ENCODE peak calls at places on chromosome X, in seven cellular contexts. Z is IMR-90, K is lower leg skin, S is breast epithelium, G is H1, M is transverse colon, F is endothelial cell of umbilical vein. X is an unnamed sample.

GRCh38 chrX:129227376-129227775 is 295.9 kb downstream of the SMARCA1 start:
- DNase-seq in Z (no peak), K (no peak), S (no peak), G (no peak), M (no peak), F (no peak), X (no peak)

GRCh38 chrX:142068365-142068764 is 136.7 kb downstream of the MAGEC2 start:
- DNase-seq in Z (no peak), K (no peak), S (no peak), G (no peak), M (no peak), F (no peak), X (no peak)

GRCh38 chrX:136880003-136880451 is 498 bp downstream of the RBMX start:
- DNase-seq in Z (no peak), K (peak; percentile 18), S (no peak), G (peak; percentile 47), M (peak; percentile 19), F (no peak), X (peak; percentile 2)

GRCh38 chrX:87679849-87680248 is 162.2 kb downstream of the KLHL4 start:
- DNase-seq in Z (no peak), K (no peak), S (no peak), G (no peak), M (no peak), F (no peak), X (no peak)

GRCh38 chrX:21946925-21947641 is 6.6 kb downstream of the SMS start:
- DNase-seq in Z (peak; percentile 64), K (no peak), S (no peak), G (no peak), M (no peak), F (peak; percentile 83), X (no peak)

GRCh38 chrX:1535241-1536041 is 1.5 kb downstream of the P2RY8 start:
- DNase-seq in Z (no peak), K (no peak), S (no peak), G (no peak), M (peak; percentile 39), F (no peak), X (no peak)

GRCh38 chrX:72309297-72310071 is 3.8 kb upstream of the CITED1 start:
- DNase-seq in Z (no peak), K (no peak), S (no peak), G (no peak), M (no peak), F (no peak), X (no peak)

GRCh38 chrX:29826651-29827206 is 388.6 kb upstream of the MAGEB2 start:
- DNase-seq in Z (peak; percentile 9), K (no peak), S (no peak), G (no peak), M (no peak), F (no peak), X (no peak)

GRCh38 chrX:56284269-56284668 is 52.1 kb downstream of the KLF8 start:
- DNase-seq in Z (no peak), K (no peak), S (no peak), G (no peak), M (no peak), F (no peak), X (no peak)

GRCh38 chrX:65750674-65751469 is 83.4 kb downstream of the MSN start:
- DNase-seq in Z (no peak), K (no peak), S (no peak), G (no peak), M (peak; percentile 21), F (no peak), X (no peak)

GRCh38 chrX:94058728-94059382 is 384.8 kb downstream of the FAM133A start:
- DNase-seq in Z (no peak), K (no peak), S (no peak), G (no peak), M (no peak), F (no peak), X (no peak)

GRCh38 chrX:9114245-9114644 is 80.3 kb upstream of the FAM9B start:
- DNase-seq in Z (no peak), K (no peak), S (no peak), G (no peak), M (no peak), F (no peak), X (no peak)

GRCh38 chrX:53003111-53003510 is 44.8 kb upstream of the FAM156A start:
- DNase-seq in Z (no peak), K (no peak), S (no peak), G (no peak), M (no peak), F (no peak), X (no peak)

GRCh38 chrX:52216541-52216940 is 31.9 kb downstream of the MAGED4 start:
- DNase-seq in Z (no peak), K (no peak), S (no peak), G (no peak), M (no peak), F (no peak), X (no peak)

GRCh38 chrX:19372170-19373033 is 28.7 kb downstream of the PDHA1 start:
- DNase-seq in Z (peak; percentile 59), K (peak; percentile 24), S (no peak), G (peak; percentile 74), M (peak; percentile 67), F (peak; percentile 75), X (peak; percentile 5)

GRCh38 chrX:9765737-9766098 is at the start of gene GPR143:
- DNase-seq in Z (no peak), K (no peak), S (no peak), G (peak; percentile 53), M (no peak), F (no peak), X (no peak)

GRCh38 chrX:100356497-100356896 is 53.6 kb downstream of the PCDH19 start:
- DNase-seq in Z (no peak), K (no peak), S (no peak), G (no peak), M (no peak), F (no peak), X (no peak)

GRCh38 chrX:24014388-24015018 is 12.5 kb downstream of the KLHL15 start:
- DNase-seq in Z (peak; percentile 9), K (no peak), S (no peak), G (no peak), M (no peak), F (no peak), X (no peak)

GRCh38 chrX:18664947-18665346 is 7.0 kb downstream of the RS1 start:
- DNase-seq in Z (no peak), K (no peak), S (no peak), G (no peak), M (no peak), F (no peak), X (no peak)

GRCh38 chrX:68462653-68463052 is 29.4 kb upstream of the OPHN1 start:
- DNase-seq in Z (peak; percentile 47), K (no peak), S (no peak), G (no peak), M (no peak), F (peak; percentile 64), X (no peak)

GRCh38 chrX:37871626-37872302 is 24.4 kb upstream of the DYNLT3 start:
- DNase-seq in Z (peak; percentile 93), K (peak; percentile 13), S (no peak), G (no peak), M (no peak), F (peak; percentile 46), X (peak; percentile 63)

GRCh38 chrX:10159069-10159468 is 2.3 kb downstream of the CLCN4 start:
- DNase-seq in Z (no peak), K (no peak), S (no peak), G (no peak), M (no peak), F (no peak), X (no peak)

DNA sequence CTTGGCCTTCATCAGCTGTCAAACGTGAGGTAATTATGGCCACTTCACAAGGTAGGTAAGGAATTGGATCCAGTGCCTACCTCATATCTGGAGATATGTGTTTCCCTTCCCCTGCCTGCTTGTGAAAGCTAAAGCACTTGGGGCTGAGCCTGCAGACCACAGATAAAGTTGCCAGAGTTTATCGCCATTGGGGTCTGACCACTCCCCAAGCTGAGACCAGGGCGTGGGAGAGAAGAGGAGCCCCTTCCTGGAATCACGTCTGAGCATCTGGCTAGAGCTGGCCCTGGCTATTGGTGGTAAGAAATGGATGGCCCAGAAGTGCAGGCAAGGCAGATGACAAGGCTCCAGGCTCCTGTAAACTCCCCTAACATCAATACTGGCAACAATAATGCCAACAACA is 2.7 kb downstream of the ALAS2 start:
- DNase-seq in Z (no peak), K (no peak), S (no peak), G (no peak), M (no peak), F (no peak), X (no peak)
- TF ChIP-seq POLR2A in Z (no peak), K (no peak), S (no peak), G (no peak), M (no peak), F (no peak), X (no peak)

GRCh38 chrX:153934473-153935325 is at the start of gene NAA10:
- DNase-seq in Z (peak; percentile 63), K (no peak), S (peak; percentile 55), G (peak; percentile 63), M (peak; percentile 81), F (peak; percentile 62), X (peak; percentile 68)
- TF ChIP-seq POLR2A in Z (peak; percentile 44), K (no peak), S (no peak), G (no peak), M (no peak), F (no peak), X (peak; percentile 76)

GRCh38 chrX:133973704-133974103 is 11.7 kb downstream of the GPC3 start:
- DNase-seq in Z (no peak), K (no peak), S (no peak), G (no peak), M (no peak), F (no peak), X (no peak)

GRCh38 chrX:133970021-133970550 is 15.3 kb downstream of the GPC3 start:
- DNase-seq in Z (no peak), K (no peak), S (no peak), G (no peak), M (no peak), F (no peak), X (no peak)

GRCh38 chrX:133972916-133973315 is 12.5 kb downstream of the GPC3 start:
- DNase-seq in Z (no peak), K (no peak), S (no peak), G (no peak), M (no peak), F (no peak), X (no peak)

GRCh38 chrX:133969191-133969590 is 16.2 kb downstream of the GPC3 start:
- DNase-seq in Z (no peak), K (no peak), S (no peak), G (no peak), M (no peak), F (no peak), X (no peak)

DNA sequence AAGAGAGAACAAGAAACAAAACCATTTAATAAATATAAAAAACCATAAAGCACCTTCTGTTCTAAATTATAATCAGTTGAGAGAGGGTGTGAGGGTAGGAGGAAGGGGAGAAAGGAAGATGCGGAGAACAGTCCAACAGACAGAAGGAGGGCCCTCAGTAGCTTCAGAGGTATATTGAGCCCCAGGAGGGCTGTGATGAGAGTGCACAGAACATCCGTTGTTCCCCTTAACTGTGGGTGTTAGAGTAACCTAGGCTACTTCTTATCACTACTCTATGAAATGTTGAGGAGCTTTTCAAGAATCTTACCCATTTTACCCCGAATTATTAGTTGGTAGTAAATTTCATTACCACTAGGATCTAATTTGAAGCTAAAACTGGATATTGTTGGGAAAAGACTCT is 13.8 kb downstream of the GPC3 start:
- DNase-seq in Z (no peak), K (no peak), S (no peak), G (no peak), M (no peak), F (no peak), X (no peak)
- TF ChIP-seq POLR2A in Z (no peak), K (no peak), S (no peak), G (no peak), M (no peak), F (no peak), X (no peak)

GRCh38 chrX:39534949-39535348 is 562.8 kb downstream of the BCOR start:
- DNase-seq in Z (no peak), K (no peak), S (no peak), G (no peak), M (no peak), F (no peak), X (no peak)
- TF ChIP-seq POLR2A in Z (no peak), K (no peak), S (no peak), G (no peak), M (no peak), F (no peak), X (no peak)